ENCODE peak calls at places on chromosomes 12 and 14, in ten cellular contexts. One of them, this sample, is unnamed.

GRCh38 chr12:78156751-78157150 is 326.1 kb downstream of the NAV3 start:
- DNase-seq in fibroblast of lung: peak
- DNase-seq in CD8-positive, alpha-beta T cell: no peak
- DNase-seq in right cardiac atrium: no peak
- DNase-seq in aorta: no peak
- DNase-seq in A549: no peak
- DNase-seq in stomach: no peak
- DNase-seq in heart left ventricle: no peak
- DNase-seq in PC-9: no peak
- DNase-seq in pancreas: no peak
- DNase-seq in this sample: no peak

GRCh38 chr12:98656289-98657101 is 11.4 kb downstream of the APAF1 start:
- DNase-seq in fibroblast of lung: peak
- DNase-seq in CD8-positive, alpha-beta T cell: no peak
- DNase-seq in right cardiac atrium: no peak
- DNase-seq in aorta: no peak
- DNase-seq in A549: no peak
- DNase-seq in stomach: no peak
- DNase-seq in heart left ventricle: no peak
- DNase-seq in PC-9: peak
- DNase-seq in pancreas: no peak
- DNase-seq in this sample: no peak

GRCh38 chr12:111216387-111217159 is 152.3 kb downstream of the PHETA1 start:
- DNase-seq in fibroblast of lung: no peak
- DNase-seq in CD8-positive, alpha-beta T cell: no peak
- DNase-seq in right cardiac atrium: no peak
- DNase-seq in aorta: no peak
- DNase-seq in A549: no peak
- DNase-seq in stomach: no peak
- DNase-seq in heart left ventricle: no peak
- DNase-seq in PC-9: no peak
- DNase-seq in pancreas: peak
- DNase-seq in this sample: no peak

GRCh38 chr12:124777399-124778372 is 86.0 kb downstream of the SCARB1 start:
- DNase-seq in fibroblast of lung: no peak
- DNase-seq in CD8-positive, alpha-beta T cell: no peak
- DNase-seq in right cardiac atrium: no peak
- DNase-seq in aorta: no peak
- DNase-seq in A549: no peak
- DNase-seq in stomach: no peak
- DNase-seq in heart left ventricle: no peak
- DNase-seq in PC-9: no peak
- DNase-seq in pancreas: no peak
- DNase-seq in this sample: peak

GRCh38 chr12:52149651-52150241 is 42.1 kb downstream of the KRT80 start:
- DNase-seq in fibroblast of lung: no peak
- DNase-seq in CD8-positive, alpha-beta T cell: no peak
- DNase-seq in right cardiac atrium: no peak
- DNase-seq in aorta: no peak
- DNase-seq in A549: no peak
- DNase-seq in stomach: no peak
- DNase-seq in heart left ventricle: no peak
- DNase-seq in PC-9: peak
- DNase-seq in pancreas: no peak
- DNase-seq in this sample: no peak

GRCh38 chr12:544142-544541 is 84.4 kb downstream of the B4GALNT3 start:
- DNase-seq in fibroblast of lung: no peak
- DNase-seq in CD8-positive, alpha-beta T cell: no peak
- DNase-seq in right cardiac atrium: no peak
- DNase-seq in aorta: no peak
- DNase-seq in A549: no peak
- DNase-seq in stomach: no peak
- DNase-seq in heart left ventricle: peak
- DNase-seq in PC-9: no peak
- DNase-seq in pancreas: no peak
- DNase-seq in this sample: no peak

GRCh38 chr12:124087251-124088141 is 114.5 kb downstream of the ZNF664 start:
- DNase-seq in fibroblast of lung: no peak
- DNase-seq in CD8-positive, alpha-beta T cell: no peak
- DNase-seq in right cardiac atrium: no peak
- DNase-seq in aorta: no peak
- DNase-seq in A549: no peak
- DNase-seq in stomach: no peak
- DNase-seq in heart left ventricle: no peak
- DNase-seq in PC-9: no peak
- DNase-seq in pancreas: no peak
- DNase-seq in this sample: no peak

GRCh38 chr12:69238589-69239285 is 632 bp upstream of the CPSF6 start:
- DNase-seq in fibroblast of lung: no peak
- DNase-seq in CD8-positive, alpha-beta T cell: no peak
- DNase-seq in right cardiac atrium: no peak
- DNase-seq in aorta: no peak
- DNase-seq in A549: no peak
- DNase-seq in stomach: no peak
- DNase-seq in heart left ventricle: no peak
- DNase-seq in PC-9: no peak
- DNase-seq in pancreas: no peak
- DNase-seq in this sample: no peak

GRCh38 chr12:81263072-81263471 is 185.2 kb downstream of the ACSS3 start:
- DNase-seq in fibroblast of lung: no peak
- DNase-seq in CD8-positive, alpha-beta T cell: no peak
- DNase-seq in right cardiac atrium: no peak
- DNase-seq in aorta: no peak
- DNase-seq in A549: no peak
- DNase-seq in stomach: no peak
- DNase-seq in heart left ventricle: no peak
- DNase-seq in PC-9: no peak
- DNase-seq in pancreas: no peak
- DNase-seq in this sample: no peak

GRCh38 chr12:127284870-127285431 is 982.0 kb upstream of the TMEM132C start:
- DNase-seq in fibroblast of lung: peak
- DNase-seq in CD8-positive, alpha-beta T cell: no peak
- DNase-seq in right cardiac atrium: no peak
- DNase-seq in aorta: no peak
- DNase-seq in A549: no peak
- DNase-seq in stomach: no peak
- DNase-seq in heart left ventricle: no peak
- DNase-seq in PC-9: no peak
- DNase-seq in pancreas: no peak
- DNase-seq in this sample: peak

GRCh38 chr12:5043589-5044419 is at the start of gene KCNA5:
- DNase-seq in fibroblast of lung: no peak
- DNase-seq in CD8-positive, alpha-beta T cell: no peak
- DNase-seq in right cardiac atrium: peak
- DNase-seq in aorta: peak
- DNase-seq in A549: no peak
- DNase-seq in stomach: no peak
- DNase-seq in heart left ventricle: peak
- DNase-seq in PC-9: no peak
- DNase-seq in pancreas: no peak
- DNase-seq in this sample: no peak

DNA sequence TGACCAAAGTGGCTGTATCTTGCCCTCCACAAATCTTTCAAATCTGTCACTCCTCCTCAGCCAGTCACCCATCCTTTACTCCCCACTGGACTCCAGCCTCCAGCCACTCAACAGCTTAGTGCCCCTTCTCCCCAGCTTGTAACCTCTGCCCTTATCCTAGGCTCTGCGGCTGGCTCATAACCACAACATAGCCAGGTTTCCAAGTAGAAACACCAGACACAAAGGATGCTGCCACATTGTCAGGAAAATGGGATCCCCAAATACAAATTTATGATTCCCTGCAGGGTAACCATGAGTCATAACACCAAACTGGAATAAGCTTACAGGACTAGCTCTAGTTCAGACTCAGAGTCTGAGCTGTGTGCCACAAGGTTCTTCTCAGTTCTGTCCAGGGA is 15.1 kb downstream of the OXA1L start:
- DNase-seq in fibroblast of lung: peak
- DNase-seq in CD8-positive, alpha-beta T cell: no peak
- DNase-seq in right cardiac atrium: no peak
- DNase-seq in aorta: no peak
- DNase-seq in A549: no peak
- DNase-seq in stomach: no peak
- DNase-seq in heart left ventricle: no peak
- DNase-seq in PC-9: no peak
- DNase-seq in pancreas: no peak
- DNase-seq in this sample: no peak
- H3K27ac ChIP-seq in fibroblast of lung: no peak
- H3K27ac ChIP-seq in CD8-positive, alpha-beta T cell: no peak
- H3K27ac ChIP-seq in right cardiac atrium: no peak
- H3K27ac ChIP-seq in aorta: no peak
- H3K27ac ChIP-seq in A549: no peak
- H3K27ac ChIP-seq in stomach: no peak
- H3K27ac ChIP-seq in heart left ventricle: no peak
- H3K27ac ChIP-seq in PC-9: no peak
- H3K27ac ChIP-seq in pancreas: no peak
- H3K27ac ChIP-seq in this sample: no peak

GRCh38 chr12:49803693-49804450 is 24.3 kb downstream of the NCKAP5L start:
- DNase-seq in fibroblast of lung: no peak
- DNase-seq in CD8-positive, alpha-beta T cell: no peak
- DNase-seq in right cardiac atrium: no peak
- DNase-seq in aorta: peak
- DNase-seq in A549: no peak
- DNase-seq in stomach: no peak
- DNase-seq in heart left ventricle: no peak
- DNase-seq in PC-9: no peak
- DNase-seq in pancreas: no peak
- DNase-seq in this sample: no peak
- H3K4me3 ChIP-seq in fibroblast of lung: no peak
- H3K4me3 ChIP-seq in CD8-positive, alpha-beta T cell: no peak
- H3K4me3 ChIP-seq in right cardiac atrium: no peak
- H3K4me3 ChIP-seq in aorta: no peak
- H3K4me3 ChIP-seq in A549: no peak
- H3K4me3 ChIP-seq in stomach: no peak
- H3K4me3 ChIP-seq in heart left ventricle: no peak
- H3K4me3 ChIP-seq in PC-9: no peak
- H3K4me3 ChIP-seq in pancreas: no peak
- H3K4me3 ChIP-seq in this sample: no peak

GRCh38 chr14:68734231-68734732 is 58.6 kb downstream of the ZFP36L1 start:
- DNase-seq in fibroblast of lung: peak
- DNase-seq in CD8-positive, alpha-beta T cell: peak
- DNase-seq in right cardiac atrium: no peak
- DNase-seq in aorta: no peak
- DNase-seq in A549: no peak
- DNase-seq in stomach: no peak
- DNase-seq in heart left ventricle: no peak
- DNase-seq in PC-9: no peak
- DNase-seq in pancreas: no peak
- DNase-seq in this sample: no peak

GRCh38 chr14:68733086-68733621 is 59.7 kb downstream of the ZFP36L1 start:
- DNase-seq in fibroblast of lung: no peak
- DNase-seq in CD8-positive, alpha-beta T cell: no peak
- DNase-seq in right cardiac atrium: no peak
- DNase-seq in aorta: no peak
- DNase-seq in A549: no peak
- DNase-seq in stomach: no peak
- DNase-seq in heart left ventricle: no peak
- DNase-seq in PC-9: no peak
- DNase-seq in pancreas: no peak
- DNase-seq in this sample: no peak

GRCh38 chr14:68738559-68738958 is 54.3 kb downstream of the ZFP36L1 start:
- DNase-seq in fibroblast of lung: no peak
- DNase-seq in CD8-positive, alpha-beta T cell: no peak
- DNase-seq in right cardiac atrium: no peak
- DNase-seq in aorta: no peak
- DNase-seq in A549: no peak
- DNase-seq in stomach: no peak
- DNase-seq in heart left ventricle: no peak
- DNase-seq in PC-9: no peak
- DNase-seq in pancreas: no peak
- DNase-seq in this sample: no peak

GRCh38 chr14:68736519-68736918 is 56.3 kb downstream of the ZFP36L1 start:
- DNase-seq in fibroblast of lung: no peak
- DNase-seq in CD8-positive, alpha-beta T cell: no peak
- DNase-seq in right cardiac atrium: peak
- DNase-seq in aorta: no peak
- DNase-seq in A549: no peak
- DNase-seq in stomach: no peak
- DNase-seq in heart left ventricle: no peak
- DNase-seq in PC-9: no peak
- DNase-seq in pancreas: no peak
- DNase-seq in this sample: no peak

DNA sequence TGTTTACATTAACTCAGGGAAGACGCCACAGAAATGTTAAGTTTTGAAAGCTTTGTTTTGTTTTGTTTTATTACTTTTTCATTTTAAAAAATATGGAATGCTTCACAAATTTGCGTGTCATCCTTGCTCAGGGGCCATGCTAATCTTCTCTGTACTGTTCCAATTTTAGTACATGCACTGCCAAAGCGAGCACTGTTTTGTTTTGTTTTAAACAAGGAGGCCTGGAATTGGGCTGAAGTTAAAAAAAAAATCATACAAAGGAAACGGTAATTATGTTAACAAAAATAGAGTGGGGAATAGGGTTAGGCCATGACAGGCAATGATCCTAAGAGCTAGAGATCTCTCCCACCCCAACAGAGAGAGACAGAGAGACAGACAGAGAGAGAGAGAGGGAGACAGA is 57.0 kb downstream of the ZFP36L1 start:
- DNase-seq in fibroblast of lung: no peak
- DNase-seq in CD8-positive, alpha-beta T cell: no peak
- DNase-seq in right cardiac atrium: no peak
- DNase-seq in aorta: no peak
- DNase-seq in A549: no peak
- DNase-seq in stomach: no peak
- DNase-seq in heart left ventricle: no peak
- DNase-seq in PC-9: no peak
- DNase-seq in pancreas: no peak
- DNase-seq in this sample: no peak
- H3K27ac ChIP-seq in fibroblast of lung: no peak
- H3K27ac ChIP-seq in CD8-positive, alpha-beta T cell: no peak
- H3K27ac ChIP-seq in right cardiac atrium: peak
- H3K27ac ChIP-seq in aorta: peak
- H3K27ac ChIP-seq in A549: no peak
- H3K27ac ChIP-seq in stomach: no peak
- H3K27ac ChIP-seq in heart left ventricle: peak
- H3K27ac ChIP-seq in PC-9: no peak
- H3K27ac ChIP-seq in pancreas: no peak
- H3K27ac ChIP-seq in this sample: no peak

DNA sequence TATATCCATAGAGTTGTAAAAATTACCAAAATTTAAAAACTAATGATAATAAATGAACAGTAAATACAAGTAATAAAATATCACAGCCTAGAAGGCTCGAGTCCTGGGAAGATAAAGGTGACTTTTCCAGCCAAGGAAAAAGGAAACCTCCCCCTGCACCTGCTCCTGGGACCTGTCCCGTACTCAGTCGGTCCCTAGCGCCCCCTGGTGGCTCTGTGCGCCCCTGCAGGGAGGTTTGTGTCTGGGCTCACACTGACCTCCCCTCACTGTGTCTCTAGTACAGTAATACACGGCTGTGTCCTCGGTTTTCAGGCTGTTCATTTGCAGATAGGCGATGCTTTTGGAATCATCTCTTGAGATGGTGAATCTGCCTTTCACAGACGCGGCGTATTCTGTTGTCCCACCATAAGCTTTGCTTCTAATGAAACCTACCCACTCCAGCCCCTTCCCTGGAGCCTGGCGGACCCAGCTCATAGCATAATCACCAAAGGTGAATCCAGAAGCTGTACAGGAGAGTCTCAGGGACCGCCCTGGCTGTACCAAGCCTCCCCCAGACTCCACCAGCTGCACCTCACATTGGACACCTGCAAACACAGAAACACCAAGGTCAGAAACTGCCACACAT is 1030.4 kb downstream of the TMEM121 start:
- DNase-seq in fibroblast of lung: no peak
- DNase-seq in CD8-positive, alpha-beta T cell: peak
- DNase-seq in right cardiac atrium: peak
- DNase-seq in aorta: no peak
- DNase-seq in A549: no peak
- DNase-seq in stomach: peak
- DNase-seq in heart left ventricle: no peak
- DNase-seq in PC-9: no peak
- DNase-seq in pancreas: peak
- DNase-seq in this sample: no peak
- H3K4me3 ChIP-seq in fibroblast of lung: no peak
- H3K4me3 ChIP-seq in CD8-positive, alpha-beta T cell: no peak
- H3K4me3 ChIP-seq in right cardiac atrium: no peak
- H3K4me3 ChIP-seq in aorta: no peak
- H3K4me3 ChIP-seq in A549: no peak
- H3K4me3 ChIP-seq in stomach: no peak
- H3K4me3 ChIP-seq in heart left ventricle: no peak
- H3K4me3 ChIP-seq in PC-9: no peak
- H3K4me3 ChIP-seq in pancreas: no peak
- H3K4me3 ChIP-seq in this sample: no peak